ENCODE peak calls at places on chromosomes 7 and 10, in eight cellular contexts. One of them, this sample, is unnamed.

GRCh38 chr10:75542084-75542483 is 110.7 kb downstream of the LRMDA start:
- DNase-seq in kidney epithelial cell: no peak
- DNase-seq in tibial artery: no peak
- DNase-seq in heart left ventricle: no peak
- DNase-seq in CD8-positive, alpha-beta T cell: no peak
- DNase-seq in PC-3: no peak
- DNase-seq in cardiac muscle cell: no peak
- DNase-seq in lung: no peak
- DNase-seq in this sample: no peak

GRCh38 chr10:80486151-80486692 is 32.1 kb downstream of the TSPAN14 start:
- DNase-seq in PC-3: no peak
- DNase-seq in lung: no peak
- DNase-seq in CD8-positive, alpha-beta T cell: no peak
- DNase-seq in cardiac muscle cell: no peak
- DNase-seq in kidney epithelial cell: no peak
- DNase-seq in tibial artery: peak
- DNase-seq in heart left ventricle: no peak
- DNase-seq in this sample: no peak

GRCh38 chr10:79149662-79150443 is 81.1 kb downstream of the ZMIZ1 start:
- DNase-seq in heart left ventricle: peak
- DNase-seq in cardiac muscle cell: peak
- DNase-seq in kidney epithelial cell: no peak
- DNase-seq in tibial artery: peak
- DNase-seq in CD8-positive, alpha-beta T cell: peak
- DNase-seq in PC-3: peak
- DNase-seq in lung: peak
- DNase-seq in this sample: no peak

GRCh38 chr10:75405201-75406143 is 3.9 kb upstream of the ZNF503 start:
- DNase-seq in PC-3: peak
- DNase-seq in CD8-positive, alpha-beta T cell: no peak
- DNase-seq in cardiac muscle cell: no peak
- DNase-seq in kidney epithelial cell: no peak
- DNase-seq in tibial artery: no peak
- DNase-seq in heart left ventricle: no peak
- DNase-seq in lung: peak
- DNase-seq in this sample: no peak

GRCh38 chr10:72316748-72317435 is 37.8 kb downstream of the DNAJB12 start:
- DNase-seq in lung: no peak
- DNase-seq in cardiac muscle cell: no peak
- DNase-seq in CD8-positive, alpha-beta T cell: peak
- DNase-seq in heart left ventricle: peak
- DNase-seq in PC-3: no peak
- DNase-seq in tibial artery: no peak
- DNase-seq in kidney epithelial cell: no peak
- DNase-seq in this sample: no peak

GRCh38 chr7:132251327-132251659 is 325.0 kb downstream of the PLXNA4 start:
- DNase-seq in CD8-positive, alpha-beta T cell: no peak
- DNase-seq in kidney epithelial cell: peak
- DNase-seq in lung: peak
- DNase-seq in tibial artery: peak
- DNase-seq in cardiac muscle cell: peak
- DNase-seq in heart left ventricle: peak
- DNase-seq in PC-3: peak
- DNase-seq in this sample: no peak

GRCh38 chr10:79139124-79139835 is 70.5 kb downstream of the ZMIZ1 start:
- DNase-seq in tibial artery: peak
- DNase-seq in heart left ventricle: peak
- DNase-seq in PC-3: no peak
- DNase-seq in cardiac muscle cell: peak
- DNase-seq in kidney epithelial cell: peak
- DNase-seq in CD8-positive, alpha-beta T cell: no peak
- DNase-seq in lung: peak
- DNase-seq in this sample: no peak

GRCh38 chr7:150945171-150945852 is 32.8 kb downstream of the KCNH2 start:
- DNase-seq in cardiac muscle cell: no peak
- DNase-seq in kidney epithelial cell: no peak
- DNase-seq in CD8-positive, alpha-beta T cell: no peak
- DNase-seq in lung: no peak
- DNase-seq in tibial artery: peak
- DNase-seq in PC-3: no peak
- DNase-seq in heart left ventricle: no peak
- DNase-seq in this sample: no peak

GRCh38 chr7:112668561-112668960 is 121.6 kb downstream of the TMEM168 start:
- DNase-seq in kidney epithelial cell: no peak
- DNase-seq in lung: no peak
- DNase-seq in heart left ventricle: no peak
- DNase-seq in tibial artery: no peak
- DNase-seq in CD8-positive, alpha-beta T cell: no peak
- DNase-seq in cardiac muscle cell: no peak
- DNase-seq in PC-3: no peak
- DNase-seq in this sample: no peak

GRCh38 chr10:128530301-128530700 is 404.1 kb upstream of the MKI67 start:
- DNase-seq in CD8-positive, alpha-beta T cell: no peak
- DNase-seq in lung: no peak
- DNase-seq in cardiac muscle cell: peak
- DNase-seq in PC-3: no peak
- DNase-seq in tibial artery: no peak
- DNase-seq in heart left ventricle: no peak
- DNase-seq in kidney epithelial cell: no peak
- DNase-seq in this sample: no peak

GRCh38 chr7:40777913-40778312 is 643.1 kb downstream of the SUGCT start:
- DNase-seq in tibial artery: no peak
- DNase-seq in lung: no peak
- DNase-seq in kidney epithelial cell: no peak
- DNase-seq in CD8-positive, alpha-beta T cell: no peak
- DNase-seq in PC-3: no peak
- DNase-seq in heart left ventricle: no peak
- DNase-seq in cardiac muscle cell: no peak
- DNase-seq in this sample: no peak

GRCh38 chr10:32332299-32332750 is 14.6 kb downstream of the EPC1 start:
- DNase-seq in tibial artery: no peak
- DNase-seq in CD8-positive, alpha-beta T cell: peak
- DNase-seq in kidney epithelial cell: peak
- DNase-seq in cardiac muscle cell: no peak
- DNase-seq in lung: no peak
- DNase-seq in heart left ventricle: no peak
- DNase-seq in PC-3: peak
- DNase-seq in this sample: peak

GRCh38 chr7:36280840-36281812 is 108.5 kb upstream of the ANLN start:
- DNase-seq in heart left ventricle: peak
- DNase-seq in cardiac muscle cell: peak
- DNase-seq in PC-3: peak
- DNase-seq in lung: no peak
- DNase-seq in tibial artery: peak
- DNase-seq in kidney epithelial cell: peak
- DNase-seq in CD8-positive, alpha-beta T cell: no peak
- DNase-seq in this sample: no peak
- H3K4me3 ChIP-seq in heart left ventricle: peak
- H3K4me3 ChIP-seq in cardiac muscle cell: no peak
- H3K4me3 ChIP-seq in PC-3: peak
- H3K4me3 ChIP-seq in lung: no peak
- H3K4me3 ChIP-seq in tibial artery: peak
- H3K4me3 ChIP-seq in kidney epithelial cell: peak
- H3K4me3 ChIP-seq in CD8-positive, alpha-beta T cell: no peak
- H3K4me3 ChIP-seq in this sample: peak

GRCh38 chr10:49323896-49324270 is 24.9 kb downstream of the C10orf71 start:
- DNase-seq in tibial artery: no peak
- DNase-seq in CD8-positive, alpha-beta T cell: no peak
- DNase-seq in heart left ventricle: no peak
- DNase-seq in kidney epithelial cell: no peak
- DNase-seq in lung: no peak
- DNase-seq in cardiac muscle cell: no peak
- DNase-seq in PC-3: no peak
- DNase-seq in this sample: no peak

GRCh38 chr10:49325916-49326783 is 27.2 kb downstream of the C10orf71 start:
- DNase-seq in lung: no peak
- DNase-seq in heart left ventricle: no peak
- DNase-seq in tibial artery: no peak
- DNase-seq in cardiac muscle cell: no peak
- DNase-seq in kidney epithelial cell: no peak
- DNase-seq in CD8-positive, alpha-beta T cell: no peak
- DNase-seq in PC-3: no peak
- DNase-seq in this sample: no peak

GRCh38 chr10:49325131-49325915 is 26.4 kb downstream of the C10orf71 start:
- DNase-seq in kidney epithelial cell: no peak
- DNase-seq in PC-3: no peak
- DNase-seq in CD8-positive, alpha-beta T cell: no peak
- DNase-seq in lung: no peak
- DNase-seq in tibial artery: no peak
- DNase-seq in heart left ventricle: no peak
- DNase-seq in cardiac muscle cell: no peak
- DNase-seq in this sample: no peak

GRCh38 chr10:49323171-49323895 is 24.4 kb downstream of the C10orf71 start:
- DNase-seq in cardiac muscle cell: no peak
- DNase-seq in PC-3: no peak
- DNase-seq in tibial artery: no peak
- DNase-seq in heart left ventricle: no peak
- DNase-seq in CD8-positive, alpha-beta T cell: no peak
- DNase-seq in lung: no peak
- DNase-seq in kidney epithelial cell: no peak
- DNase-seq in this sample: no peak

DNA sequence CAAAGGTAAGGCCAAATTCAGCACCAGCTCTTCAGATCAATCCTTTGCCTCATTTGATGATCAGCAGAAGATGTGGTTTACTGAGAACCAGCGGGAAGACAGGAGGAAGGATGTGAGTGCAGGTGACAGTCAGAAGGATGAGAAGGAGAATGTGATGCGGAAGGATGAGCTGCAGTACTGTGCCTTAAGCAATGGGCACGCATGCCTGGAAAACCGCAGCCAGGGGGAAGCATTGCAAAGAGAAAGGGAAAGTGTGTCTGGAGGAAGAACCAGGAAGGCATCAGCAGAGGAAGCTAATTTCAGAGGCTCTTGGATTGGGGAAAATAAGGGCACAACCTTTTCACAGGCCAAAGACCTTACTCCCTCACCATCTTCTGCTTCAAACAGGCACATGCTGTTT is 25.7 kb downstream of the C10orf71 start:
- DNase-seq in heart left ventricle: no peak
- DNase-seq in tibial artery: no peak
- DNase-seq in lung: no peak
- DNase-seq in CD8-positive, alpha-beta T cell: no peak
- DNase-seq in kidney epithelial cell: no peak
- DNase-seq in cardiac muscle cell: peak
- DNase-seq in PC-3: peak
- DNase-seq in this sample: no peak
- TF ChIP-seq CTCF in heart left ventricle: no peak
- TF ChIP-seq CTCF in tibial artery: no peak
- TF ChIP-seq CTCF in lung: no peak
- TF ChIP-seq CTCF in CD8-positive, alpha-beta T cell: no peak
- TF ChIP-seq CTCF in kidney epithelial cell: no peak
- TF ChIP-seq CTCF in cardiac muscle cell: peak
- TF ChIP-seq CTCF in PC-3: peak
- TF ChIP-seq CTCF in this sample: peak

GRCh38 chr7:128861957-128862570 is 592 bp upstream of the ATP6V1F start:
- DNase-seq in lung: no peak
- DNase-seq in cardiac muscle cell: no peak
- DNase-seq in PC-3: no peak
- DNase-seq in heart left ventricle: no peak
- DNase-seq in CD8-positive, alpha-beta T cell: no peak
- DNase-seq in tibial artery: no peak
- DNase-seq in kidney epithelial cell: no peak
- DNase-seq in this sample: no peak
- H3K4me3 ChIP-seq in lung: no peak
- H3K4me3 ChIP-seq in cardiac muscle cell: peak
- H3K4me3 ChIP-seq in PC-3: peak
- H3K4me3 ChIP-seq in heart left ventricle: peak
- H3K4me3 ChIP-seq in CD8-positive, alpha-beta T cell: peak
- H3K4me3 ChIP-seq in tibial artery: peak
- H3K4me3 ChIP-seq in kidney epithelial cell: peak
- H3K4me3 ChIP-seq in this sample: peak

DNA sequence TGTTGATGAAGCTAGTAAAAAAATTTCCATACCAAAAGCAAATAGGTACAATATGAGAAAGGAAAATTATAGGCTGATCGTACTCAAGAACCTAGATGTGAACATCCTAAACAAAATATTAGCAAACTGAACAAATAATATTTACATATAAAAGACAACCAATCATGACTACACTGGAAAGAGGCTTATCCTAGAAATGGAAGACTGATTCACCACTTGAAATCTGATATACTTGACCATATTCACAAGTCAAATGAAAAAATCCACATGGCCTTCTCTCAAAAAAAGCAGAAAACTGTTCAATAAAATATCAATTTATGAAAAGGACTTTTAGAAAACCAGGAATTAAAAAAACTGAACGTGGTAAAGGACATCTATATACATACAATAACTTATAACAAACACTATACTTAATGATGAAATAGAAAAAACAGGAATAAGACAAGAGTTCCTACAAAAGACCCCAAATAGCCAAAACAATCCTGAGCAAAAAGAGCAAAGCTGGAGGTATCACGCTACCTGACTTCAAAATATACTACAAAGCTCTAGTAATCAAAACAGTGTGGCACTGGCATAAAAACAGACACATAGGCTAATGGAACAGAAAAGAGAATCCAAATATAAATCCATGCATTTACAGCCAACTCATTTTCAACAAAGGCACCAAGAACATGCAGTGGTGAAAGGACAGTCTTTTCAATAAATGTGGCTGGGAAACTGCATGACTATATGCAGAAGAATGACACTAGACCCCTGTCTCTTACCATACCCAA is 29.2 kb upstream of the FAM180A start:
- DNase-seq in lung: no peak
- DNase-seq in cardiac muscle cell: no peak
- DNase-seq in tibial artery: no peak
- DNase-seq in PC-3: peak
- DNase-seq in heart left ventricle: no peak
- DNase-seq in kidney epithelial cell: no peak
- DNase-seq in CD8-positive, alpha-beta T cell: no peak
- DNase-seq in this sample: no peak
- TF ChIP-seq CTCF in lung: no peak
- TF ChIP-seq CTCF in cardiac muscle cell: no peak
- TF ChIP-seq CTCF in tibial artery: no peak
- TF ChIP-seq CTCF in PC-3: no peak
- TF ChIP-seq CTCF in heart left ventricle: no peak
- TF ChIP-seq CTCF in kidney epithelial cell: no peak
- TF ChIP-seq CTCF in CD8-positive, alpha-beta T cell: no peak
- TF ChIP-seq CTCF in this sample: no peak